ENCODE peak calls at places on chromosomes 4 and X, in ten cellular contexts. M is stomach; B is neuronal stem cell; T is CD8-positive, alpha-beta T cell; D is aorta; H is mucosa of descending colon; O is tibial nerve; K is A549; G is fibroblast of pulmonary artery; R is WERI-Rb-1. X is an unnamed sample.

GRCh38 chr4:165580379-165580905 is 201.6 kb downstream of the CPE start:
- DNase-seq in G (peak), O (no peak), R (peak), T (no peak), D (no peak), M (no peak), K (no peak), B (no peak), H (no peak), X (peak)

GRCh38 chr4:145773581-145774234 is 93.8 kb downstream of the C4orf51 start:
- DNase-seq in H (no peak), T (no peak), D (no peak), B (no peak), G (no peak), O (no peak), M (no peak), R (no peak), K (no peak), X (no peak)

GRCh38 chr4:167642250-167642649 is 408.0 kb upstream of the SPOCK3 start:
- DNase-seq in R (no peak), M (no peak), K (no peak), B (no peak), G (peak), H (no peak), O (no peak), D (no peak), T (no peak), X (no peak)

GRCh38 chr4:61201562-61202099 is 1.5 kb downstream of the ADGRL3 start:
- DNase-seq in M (no peak), R (peak), G (peak), H (no peak), O (no peak), K (no peak), T (no peak), B (no peak), D (peak), X (no peak)

GRCh38 chrX:130109429-130110378 is 593 bp downstream of the ELF4 start:
- DNase-seq in O (no peak), D (peak), H (peak), B (no peak), T (no peak), R (no peak), G (no peak), K (no peak), M (no peak), X (no peak)

GRCh38 chr4:148056879-148057278 is 325.0 kb downstream of the ARHGAP10 start:
- DNase-seq in K (no peak), R (no peak), T (peak), M (peak), D (no peak), H (no peak), B (no peak), G (peak), O (peak), X (peak)

GRCh38 chr4:86031927-86032326 is 327.9 kb downstream of the MAPK10 start:
- DNase-seq in R (no peak), B (no peak), H (no peak), T (no peak), O (no peak), G (peak), D (no peak), M (no peak), K (no peak), X (no peak)

GRCh38 chr4:170978990-170979389 is 834.2 kb upstream of the GALNTL6 start:
- DNase-seq in O (no peak), R (no peak), D (no peak), K (no peak), H (no peak), T (no peak), G (no peak), M (no peak), B (no peak), X (no peak)

GRCh38 chr4:133997440-133997839 is 204.1 kb downstream of the PABPC4L start:
- DNase-seq in M (no peak), B (no peak), D (no peak), T (no peak), G (peak), K (no peak), R (no peak), O (no peak), H (no peak), X (no peak)

GRCh38 chr4:155038459-155038858 is 170.0 kb upstream of the NPY2R start:
- DNase-seq in B (no peak), O (no peak), D (no peak), K (no peak), H (no peak), M (no peak), G (no peak), R (no peak), T (no peak), X (no peak)

GRCh38 chr4:71260544-71260943 is 78.3 kb upstream of the SLC4A4 start:
- DNase-seq in B (no peak), R (no peak), K (no peak), O (no peak), H (no peak), D (no peak), G (no peak), T (no peak), M (no peak), X (no peak)

GRCh38 chr4:54073481-54073880 is 9.1 kb upstream of the CHIC2 start:
- DNase-seq in B (no peak), D (no peak), H (no peak), R (no peak), K (no peak), M (no peak), O (no peak), G (peak), T (no peak), X (peak)

GRCh38 chrX:24145340-24146186 is 4.0 kb upstream of the ZFX start:
- DNase-seq in M (no peak), G (peak), K (peak), R (no peak), H (no peak), O (no peak), B (no peak), D (no peak), T (no peak), X (peak)

DNA sequence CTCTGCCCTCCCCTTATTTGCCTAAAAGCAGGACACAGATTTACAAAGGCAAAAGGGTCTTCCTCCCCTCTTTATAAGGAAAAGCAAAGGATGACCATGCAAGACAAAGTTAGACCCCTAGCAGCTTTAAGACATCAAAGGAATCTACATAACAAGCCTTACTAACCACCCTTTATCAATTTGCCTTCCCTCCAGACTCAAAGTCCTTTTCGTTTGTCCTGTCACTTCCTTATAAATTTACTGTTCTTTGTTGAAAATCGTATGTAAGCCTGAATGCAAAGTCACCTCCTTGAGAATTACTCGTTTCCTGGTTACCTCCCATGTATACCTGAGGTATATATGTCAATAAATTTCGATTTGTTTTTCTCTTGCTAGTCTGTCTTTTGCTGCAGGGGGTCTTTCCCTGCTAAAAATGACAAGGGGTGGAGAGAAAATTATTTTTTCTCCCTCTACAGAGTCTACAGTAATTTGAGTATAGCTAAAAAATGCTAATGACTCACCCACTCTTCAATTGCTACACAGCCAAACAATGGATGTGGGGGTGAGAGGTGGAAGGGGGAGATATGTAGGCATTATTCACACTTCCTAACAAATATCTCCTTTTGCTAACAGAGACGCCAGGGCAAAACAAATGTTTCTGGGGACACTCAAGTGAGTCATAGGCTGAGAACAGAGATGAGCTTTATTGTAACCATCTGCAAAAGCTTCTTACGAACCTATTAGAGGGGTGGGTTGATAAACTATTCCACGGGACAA is 13.2 kb downstream of the SCD5 start:
- DNase-seq in M (no peak), B (no peak), R (no peak), T (no peak), H (no peak), G (peak), K (peak), O (no peak), D (no peak), X (peak)
- H3K4me3 ChIP-seq in M (no peak), B (no peak), R (no peak), T (no peak), H (no peak), G (peak), K (peak), O (no peak), D (no peak), X (peak)

DNA sequence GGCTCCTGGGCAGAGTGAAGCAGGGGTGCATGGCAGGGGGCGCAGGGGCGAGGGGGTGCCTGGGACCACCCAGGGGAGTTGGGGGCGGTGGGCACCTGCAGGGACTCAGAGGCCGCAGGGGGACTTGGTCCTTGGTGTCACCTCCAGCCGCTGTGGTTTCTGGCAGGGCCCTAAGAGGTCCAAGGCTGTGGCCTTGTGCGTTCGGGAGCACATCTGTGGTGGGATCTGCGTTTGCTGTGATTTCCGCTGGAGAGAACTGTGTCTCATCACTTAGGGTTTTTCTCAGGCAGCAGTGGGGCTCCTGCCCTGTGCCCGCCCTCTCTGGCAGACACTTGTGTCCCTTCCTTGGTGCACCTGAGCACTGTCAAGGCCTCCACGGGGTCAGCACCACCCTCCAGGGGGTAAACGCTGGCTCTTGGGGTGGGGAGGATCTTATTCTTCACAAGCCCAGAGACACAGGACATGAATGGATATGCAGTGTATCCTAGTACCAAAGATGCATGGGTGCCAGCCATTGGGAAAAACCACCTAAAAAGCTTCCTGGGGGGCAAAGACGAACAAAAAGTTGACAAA is 66.5 kb downstream of the ACOX3 start:
- DNase-seq in R (no peak), K (no peak), O (no peak), M (no peak), G (no peak), H (peak), T (no peak), D (peak), B (no peak), X (no peak)
- H3K4me3 ChIP-seq in R (no peak), K (no peak), O (no peak), M (no peak), G (no peak), H (no peak), T (no peak), D (no peak), B (no peak), X (no peak)

GRCh38 chr4:153221783-153222161 is 17.5 kb downstream of the TRIM2 start:
- DNase-seq in B (no peak), K (no peak), D (no peak), G (no peak), M (no peak), T (no peak), R (no peak), O (no peak), H (no peak), X (no peak)
- H3K4me3 ChIP-seq in B (no peak), K (no peak), D (peak), G (peak), M (peak), T (peak), R (peak), O (no peak), H (no peak), X (peak)

GRCh38 chr4:187218705-187219245 is 495.1 kb upstream of the FAT1 start:
- DNase-seq in K (no peak), H (no peak), T (no peak), D (no peak), G (peak), M (no peak), R (no peak), B (no peak), O (no peak), X (no peak)
- H3K4me3 ChIP-seq in K (no peak), H (no peak), T (no peak), D (no peak), G (no peak), M (peak), R (no peak), B (no peak), O (no peak), X (no peak)

GRCh38 chrX:122771933-122772332 is 412.1 kb upstream of the GRIA3 start:
- DNase-seq in B (no peak), M (no peak), D (no peak), O (no peak), R (no peak), T (no peak), H (no peak), G (no peak), K (no peak), X (no peak)

GRCh38 chrX:122770581-122770980 is 413.5 kb upstream of the GRIA3 start:
- DNase-seq in B (no peak), M (no peak), O (no peak), D (no peak), G (no peak), H (no peak), R (no peak), K (no peak), T (no peak), X (no peak)
- H3K4me3 ChIP-seq in B (no peak), M (no peak), O (no peak), D (no peak), G (no peak), H (no peak), R (no peak), K (no peak), T (no peak), X (no peak)

GRCh38 chr4:15006416-15007024 is 4.2 kb downstream of the CPEB2 start:
- DNase-seq in B (no peak), R (no peak), G (no peak), H (no peak), O (no peak), D (no peak), K (no peak), T (no peak), M (no peak), X (no peak)
- H3K4me3 ChIP-seq in B (no peak), R (no peak), G (peak), H (no peak), O (no peak), D (no peak), K (peak), T (no peak), M (peak), X (peak)

DNA sequence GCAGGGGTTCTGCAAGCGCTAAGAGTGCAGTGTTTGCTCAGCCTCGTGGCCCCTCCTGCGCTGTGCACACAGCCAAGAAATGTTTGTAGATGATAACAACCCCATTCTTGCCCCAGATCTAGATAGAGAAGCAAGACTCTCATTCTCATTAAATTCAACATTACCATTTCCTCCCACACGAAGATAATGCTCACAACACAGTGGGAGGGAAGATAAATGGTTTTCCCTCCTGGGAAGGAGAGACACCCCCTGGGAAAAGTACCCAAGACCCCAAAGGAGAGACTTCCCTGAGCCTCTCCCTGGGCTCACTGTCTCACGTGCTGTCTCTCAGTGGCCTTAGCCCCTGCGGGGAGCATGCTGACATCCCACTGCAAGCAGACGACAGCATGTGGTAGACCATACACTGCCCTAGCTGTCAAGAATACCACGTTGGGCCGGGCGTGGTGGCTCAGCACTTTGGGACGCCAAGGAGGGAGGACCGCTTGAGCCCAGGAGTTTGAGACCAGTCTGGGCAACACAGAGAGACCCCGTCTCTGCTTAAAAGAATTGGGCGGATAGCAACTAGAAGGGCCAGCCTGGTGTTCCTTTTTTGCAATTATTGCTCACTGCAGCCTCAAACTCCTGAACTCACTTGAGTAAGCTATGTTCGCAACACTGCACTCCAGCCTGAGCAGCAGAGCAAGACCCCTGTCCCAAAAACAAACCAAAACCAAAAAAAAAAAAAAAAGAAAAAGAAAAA is 34.9 kb upstream of the IQSEC2 start:
- DNase-seq in H (no peak), O (no peak), M (no peak), T (no peak), D (no peak), G (no peak), B (no peak), K (no peak), R (no peak), X (no peak)
- H3K4me3 ChIP-seq in H (no peak), O (no peak), M (no peak), T (no peak), D (no peak), G (no peak), B (no peak), K (no peak), R (no peak), X (no peak)

GRCh38 chr4:7532043-7532442 is 97.3 kb upstream of the PSAPL1 start:
- DNase-seq in M (no peak), H (no peak), D (no peak), O (no peak), G (no peak), B (no peak), K (no peak), T (no peak), R (no peak), X (no peak)
- H3K4me3 ChIP-seq in M (no peak), H (no peak), D (no peak), O (no peak), G (no peak), B (no peak), K (no peak), T (no peak), R (no peak), X (no peak)

DNA sequence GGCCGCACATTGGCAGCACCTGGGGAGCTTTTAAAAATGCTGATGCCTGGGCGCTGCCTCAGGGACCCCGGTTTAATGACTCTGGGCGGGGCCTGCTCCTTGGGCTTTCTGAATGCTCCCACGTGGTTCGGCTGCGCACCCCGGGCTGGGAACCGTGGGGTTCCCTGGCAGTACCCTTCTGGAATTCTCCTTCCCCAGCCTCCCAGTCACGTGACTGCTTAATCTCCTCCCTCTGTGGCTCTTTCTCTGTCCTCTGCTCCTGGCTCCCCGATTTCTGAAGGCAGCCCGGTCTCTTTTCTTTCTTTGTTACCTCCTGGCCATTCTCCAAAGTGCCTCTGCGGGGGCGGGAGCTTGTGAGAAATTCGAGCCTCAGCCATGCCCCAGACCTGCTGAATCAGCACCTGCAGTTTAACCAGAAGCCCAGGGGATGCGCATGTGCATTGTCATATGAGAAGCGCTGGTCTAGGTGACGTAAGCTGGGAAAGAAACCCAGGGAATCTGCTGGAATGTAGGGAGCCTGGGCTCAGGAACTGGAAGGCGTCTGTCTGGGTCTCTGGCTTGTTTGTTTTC is 16.6 kb downstream of the CLCN4 start:
- DNase-seq in K (no peak), O (peak), H (no peak), B (peak), G (peak), M (peak), R (no peak), T (no peak), D (no peak), X (peak)
- H3K4me3 ChIP-seq in K (no peak), O (peak), H (no peak), B (no peak), G (no peak), M (no peak), R (no peak), T (no peak), D (no peak), X (peak)

X was measured in skeletal muscle cell.